ENCODE peak calls at places on chromosome 9, in seven cellular contexts. Q is uterus, A is esophagus muscularis mucosa, N is H1, B is tibial nerve, L is Peyer's patch, W is body of pancreas. P is an unnamed sample.
A peak's percentile ranks its signal among the peaks of the same experiment; 100 is the strongest.

GRCh38 chr9:130239741-130240241 is 25.8 kb upstream of the HMCN2 start:
- DNase-seq in N (no peak), L (peak; percentile 66), A (no peak), B (no peak), W (no peak), Q (no peak), P (peak; percentile 68)

GRCh38 chr9:72351538-72352453 is 13.2 kb downstream of the ZFAND5 start:
- DNase-seq in L (no peak), N (no peak), W (no peak), Q (no peak), A (no peak), B (no peak), P (peak; percentile 70)

GRCh38 chr9:84677080-84677479 is 7.6 kb downstream of the NTRK2 start:
- DNase-seq in L (no peak), A (no peak), Q (no peak), N (no peak), B (no peak), W (no peak), P (no peak)

GRCh38 chr9:133341369-133342082 is 5.5 kb upstream of the SURF6 start:
- DNase-seq in N (no peak), L (peak; percentile 70), A (no peak), W (no peak), Q (no peak), B (no peak), P (peak; percentile 82)

GRCh38 chr9:89690334-89690912 is 85.6 kb downstream of the GADD45G start:
- DNase-seq in W (no peak), Q (no peak), L (no peak), A (no peak), B (no peak), N (no peak), P (no peak)

GRCh38 chr9:26893030-26893676 is 551 bp upstream of the CAAP1 start:
- DNase-seq in B (no peak), Q (no peak), W (no peak), N (no peak), L (no peak), A (no peak), P (no peak)

GRCh38 chr9:107007981-107008380 is 145.0 kb downstream of the ZNF462 start:
- DNase-seq in B (no peak), N (no peak), W (no peak), Q (no peak), A (no peak), L (no peak), P (no peak)

GRCh38 chr9:117963493-117963892 is 259.3 kb downstream of the TLR4 start:
- DNase-seq in Q (no peak), L (no peak), B (no peak), W (no peak), A (no peak), N (no peak), P (no peak)

GRCh38 chr9:11792870-11793269 is 900.3 kb upstream of the TYRP1 start:
- DNase-seq in B (no peak), N (no peak), W (no peak), A (no peak), Q (no peak), L (no peak), P (no peak)

GRCh38 chr9:111955048-111955447 is 58.4 kb downstream of the UGCG start:
- DNase-seq in W (no peak), Q (no peak), B (no peak), N (no peak), A (no peak), L (no peak), P (no peak)

GRCh38 chr9:35728041-35728971 is 3.7 kb downstream of the TLN1 start:
- DNase-seq in B (peak; percentile 42), W (peak; percentile 50), N (no peak), A (peak; percentile 96), L (peak; percentile 86), Q (peak; percentile 83), P (peak; percentile 97)

GRCh38 chr9:112725961-112726360 is 8.0 kb upstream of the INIP start:
- DNase-seq in B (no peak), Q (no peak), N (no peak), L (peak; percentile 56), W (no peak), A (no peak), P (no peak)

GRCh38 chr9:69168709-69169217 is 5.3 kb upstream of the TJP2 start:
- DNase-seq in N (no peak), A (no peak), L (peak; percentile 84), W (no peak), B (no peak), Q (no peak), P (no peak)

GRCh38 chr9:31608413-31608812 is 776.0 kb upstream of the ACO1 start:
- DNase-seq in W (no peak), B (no peak), N (no peak), A (no peak), L (no peak), Q (no peak), P (no peak)

GRCh38 chr9:37443566-37443965 is 21.1 kb downstream of the GRHPR start:
- DNase-seq in Q (no peak), A (no peak), N (no peak), B (no peak), W (no peak), L (no peak), P (no peak)

GRCh38 chr9:136196465-136197371 is 8.2 kb downstream of the LHX3 start:
- DNase-seq in N (no peak), A (no peak), Q (no peak), L (no peak), B (no peak), W (no peak), P (no peak)

GRCh38 chr9:93094294-93095204 is 1.5 kb upstream of the CARD19 start:
- DNase-seq in B (no peak), W (peak; percentile 51), A (no peak), L (peak; percentile 81), Q (peak; percentile 61), N (no peak), P (peak; percentile 87)

GRCh38 chr9:15277400-15278137 is 29.4 kb downstream of the TTC39B start:
- DNase-seq in A (no peak), Q (no peak), N (no peak), B (no peak), L (no peak), W (no peak), P (no peak)

GRCh38 chr9:136347472-136348256 is 15.9 kb downstream of the DNLZ start:
- DNase-seq in L (no peak), W (no peak), N (no peak), Q (no peak), B (no peak), A (no peak), P (no peak)

DNA sequence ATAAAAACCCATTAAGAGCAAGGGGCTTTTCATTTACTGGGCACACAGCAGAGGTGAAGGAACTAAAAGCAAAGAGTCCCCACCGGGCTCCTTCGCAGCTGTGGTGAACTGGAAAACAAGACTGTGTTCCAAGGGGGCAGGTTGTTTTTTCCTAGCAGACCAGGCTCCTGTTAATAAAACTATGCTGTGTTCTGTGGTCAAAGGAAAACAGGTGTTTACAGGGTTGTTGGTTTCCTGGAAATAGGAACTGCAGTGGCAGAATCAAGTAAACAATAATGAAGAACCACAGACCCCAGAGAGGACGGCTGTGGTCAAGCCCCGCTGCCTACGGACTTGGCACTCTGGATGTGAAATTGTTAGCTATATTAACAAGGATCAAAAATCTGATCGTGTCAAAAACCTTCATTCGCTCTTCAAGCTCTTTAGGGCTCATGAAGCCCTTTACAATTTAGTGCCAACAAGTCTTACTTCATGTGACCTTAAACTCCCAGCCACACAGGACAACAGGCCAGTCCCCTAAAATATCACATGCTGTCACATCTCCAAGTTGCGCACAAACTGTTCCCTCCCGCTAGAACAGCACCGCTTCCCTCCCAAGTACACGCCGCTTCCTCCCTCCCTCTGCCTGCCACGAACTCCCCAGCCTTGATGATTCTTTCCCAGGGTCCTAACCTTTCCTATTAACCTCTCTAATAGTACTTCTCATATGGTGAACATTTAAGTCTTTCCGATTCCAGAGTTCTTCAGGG is 91.4 kb downstream of the TLE1 start:
- DNase-seq in B (no peak), A (no peak), Q (no peak), N (no peak), L (no peak), W (no peak), P (no peak)
- TF ChIP-seq POLR2A in B (peak; percentile 17), A (no peak), Q (no peak), N (no peak), L (no peak), W (no peak), P (no peak)

GRCh38 chr9:121972501-121972981 is 120.6 kb downstream of the TTLL11 start:
- DNase-seq in A (no peak), W (peak; percentile 90), B (no peak), Q (no peak), N (no peak), L (peak; percentile 80), P (no peak)
- H3K27ac ChIP-seq in A (no peak overlapping the region), W (peak overlapping the region; percentile 72), B (no peak overlapping the region), Q (no peak overlapping the region), N (no peak overlapping the region), L (peak overlapping the region; percentile 38), P (no peak overlapping the region)

DNA sequence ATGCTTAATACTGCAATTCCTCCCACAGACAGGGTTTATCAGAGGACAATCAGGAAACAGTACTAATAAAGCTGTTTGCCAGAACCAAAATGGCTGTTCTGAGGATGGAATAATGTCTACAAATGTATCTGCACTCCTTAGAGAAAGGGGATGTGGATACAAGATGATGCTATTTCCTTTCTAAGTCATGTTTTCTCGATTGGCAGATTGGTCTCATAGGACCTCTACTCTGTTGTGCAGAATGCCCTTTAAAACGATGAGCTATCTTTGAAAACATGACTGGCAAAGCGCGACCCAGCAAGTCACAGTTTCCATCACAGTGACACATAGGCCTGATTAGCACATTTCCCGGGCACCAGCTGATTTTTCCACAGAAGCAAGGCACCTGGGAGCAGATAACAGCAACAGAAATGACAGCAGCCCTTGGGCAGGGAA is 54.0 kb downstream of the AOPEP start:
- DNase-seq in L (no peak), N (no peak), A (no peak), Q (no peak), W (peak; percentile 53), B (no peak), P (no peak)
- TF ChIP-seq POLR2A in L (no peak), N (no peak), A (no peak), Q (no peak), W (no peak), B (no peak), P (no peak)

GRCh38 chr9:73951147-73951546 is 546.0 kb upstream of the RORB start:
- DNase-seq in A (no peak), N (no peak), W (no peak), B (no peak), L (no peak), Q (no peak), P (no peak)
- H3K27ac ChIP-seq in A (no peak overlapping the region), N (no peak overlapping the region), W (no peak overlapping the region), B (no peak overlapping the region), L (no peak overlapping the region), Q (no peak overlapping the region), P (no peak overlapping the region)

GRCh38 chr9:127801955-127802575 is 617 bp upstream of the FPGS start:
- DNase-seq in N (no peak), Q (peak; percentile 64), L (no peak), A (no peak), B (no peak), W (no peak), P (no peak)

GRCh38 chr9:127806871-127807270 is 4.2 kb downstream of the FPGS start:
- DNase-seq in W (no peak), B (no peak), L (no peak), Q (no peak), N (no peak), A (no peak), P (no peak)

GRCh38 chr9:127802576-127803443 is at the start of gene FPGS:
- DNase-seq in Q (peak; percentile 86), B (peak; percentile 77), N (peak; percentile 65), W (peak; percentile 88), A (peak; percentile 97), L (peak; percentile 93), P (peak; percentile 96)

GRCh38 chr9:127805620-127806019 is 2.9 kb downstream of the FPGS start:
- DNase-seq in W (peak; percentile 43), N (peak; percentile 47), A (no peak), B (no peak), L (peak; percentile 74), Q (no peak), P (no peak)

GRCh38 chr9:127803507-127804352 is 1.0 kb downstream of the FPGS start:
- DNase-seq in N (no peak), W (peak; percentile 70), A (no peak), L (no peak), Q (no peak), B (no peak), P (peak; percentile 71)
- TF ChIP-seq POLR2A in N (no peak), W (no peak), A (no peak), L (no peak), Q (no peak), B (no peak), P (no peak)

P was measured in sigmoid colon.